ENCODE peak calls at places on chromosomes 7 and 10, in seven cellular contexts. M is activated CD8-positive, alpha-beta memory T cell treated with anti-CD3 and anti-CD28 coated beads, Interleukin-2, amount 50 U/mL, for 48 hours; J is NCI-H1417; W is skeletal muscle cell; D is mesendoderm; C is stimulated activated CD4-positive, alpha-beta T cell treated with anti-CD3 and anti-CD28 coated beads, Interleukin-4, amount 100 ng/mL, for 1 hour; I is stimulated activated CD8-positive, alpha-beta memory T cell treated with anti-CD3 and anti-CD28 coated beads, Interleukin-12 subunit alpha, Interleukin-12 subunit beta, amount 100 ng/mL, for 4 hours. Q is an unnamed sample.

GRCh38 chr10:67075381-67076001 is 149.7 kb downstream of the LRRTM3 start:
- DNase-seq in M (no peak), J (no peak), W (no peak), D (no peak), C (no peak), I (no peak), Q (no peak)

GRCh38 chr10:60281331-60281730 is 108.3 kb downstream of the ANK3 start:
- DNase-seq in M (no peak), J (no peak), W (no peak), D (no peak), C (no peak), I (no peak), Q (no peak)

GRCh38 chr10:105963450-105963849 is 1201.1 kb downstream of the SORCS1 start:
- DNase-seq in M (no peak), J (peak), W (no peak), D (no peak), C (no peak), I (no peak), Q (no peak)

GRCh38 chr10:123390874-123391273 is 236.7 kb downstream of the BUB3 start:
- DNase-seq in M (no peak), J (no peak), W (no peak), D (no peak), C (no peak), I (no peak), Q (no peak)

GRCh38 chr10:72329290-72330058 is 25.2 kb downstream of the DNAJB12 start:
- DNase-seq in M (peak), J (no peak), W (no peak), D (no peak), C (no peak), I (no peak), Q (no peak)

GRCh38 chr10:43273543-43273942 is 6.7 kb upstream of the RASGEF1A start:
- DNase-seq in M (peak), J (no peak), W (no peak), D (no peak), C (no peak), I (no peak), Q (no peak)

GRCh38 chr7:120991570-120991969 is 3.1 kb downstream of the CPED1 start:
- DNase-seq in M (no peak), J (no peak), W (no peak), D (no peak), C (no peak), I (no peak), Q (no peak)

GRCh38 chr7:124101173-124101768 is 68.4 kb upstream of the TMEM229A start:
- DNase-seq in M (no peak), J (peak), W (no peak), D (peak), C (no peak), I (no peak), Q (no peak)

GRCh38 chr7:139720705-139721231 is 57.0 kb downstream of the HIPK2 start:
- DNase-seq in M (no peak), J (no peak), W (peak), D (no peak), C (no peak), I (no peak), Q (no peak)

Q was measured in GM12878.